ENCODE peak calls at places on chromosomes 1 and 21, in four cellular contexts. H, O, I and G are unnamed samples.

GRCh38 chr1:185058103-185058502 is 12.7 kb downstream of the RNF2 start:
- DNase-seq in O (no peak), H (no peak), I (no peak), G (no peak)

GRCh38 chr1:11797525-11798216 is 8.1 kb downstream of the MTHFR start:
- DNase-seq in I (no peak), H (no peak), O (peak), G (no peak)

GRCh38 chr1:22364326-22364650 is 87.4 kb upstream of the ZBTB40 start:
- DNase-seq in I (no peak), O (no peak), H (no peak), G (no peak)

GRCh38 chr1:214458541-214458940 is 92.9 kb downstream of the PTPN14 start:
- DNase-seq in I (no peak), O (no peak), H (no peak), G (no peak)

GRCh38 chr1:31523769-31524168 is 52.5 kb upstream of the TINAGL1 start:
- DNase-seq in O (no peak), H (no peak), I (no peak), G (no peak)

GRCh38 chr1:185488673-185489311 is 171.7 kb upstream of the IVNS1ABP start:
- DNase-seq in H (no peak), I (no peak), O (no peak), G (no peak)

GRCh38 chr1:112272101-112272772 is 123.8 kb upstream of the CTTNBP2NL start:
- DNase-seq in H (no peak), I (no peak), O (no peak), G (no peak)

GRCh38 chr1:210332719-210333398 is 4.2 kb downstream of the HHAT start:
- DNase-seq in I (peak), O (no peak), H (no peak), G (no peak)

GRCh38 chr1:31891280-31891679 is 46.9 kb downstream of the PTP4A2 start:
- DNase-seq in I (peak), H (no peak), O (no peak), G (no peak)

GRCh38 chr1:42133809-42134526 is 19.2 kb upstream of the GUCA2B start:
- DNase-seq in O (no peak), H (no peak), I (no peak), G (no peak)

GRCh38 chr1:33167650-33168447 is 14.0 kb downstream of the TRIM62 start:
- DNase-seq in I (no peak), H (no peak), O (no peak), G (no peak)

GRCh38 chr1:17837631-17838030 is 82.5 kb downstream of the ACTL8 start:
- DNase-seq in O (peak), H (no peak), I (no peak), G (no peak)

GRCh38 chr1:80498673-80499072 is 1302.1 kb upstream of the ADGRL2 start:
- DNase-seq in H (no peak), I (no peak), O (peak), G (no peak)

GRCh38 chr1:163472267-163472666 is 150.5 kb downstream of the NUF2 start:
- DNase-seq in O (no peak), I (no peak), H (no peak), G (no peak)

GRCh38 chr1:235050911-235051360 is 77.7 kb downstream of the TOMM20 start:
- DNase-seq in H (no peak), I (peak), O (peak), G (no peak)

GRCh38 chr1:100455478-100456072 is 82.4 kb upstream of the GPR88 start:
- DNase-seq in H (no peak), I (no peak), O (peak), G (no peak)

GRCh38 chr1:175397103-175397502 is 204.5 kb upstream of the KIAA0040 start:
- DNase-seq in I (no peak), O (no peak), H (no peak), G (no peak)

GRCh38 chr1:10471411-10472219 is 714 bp downstream of the DFFA start:
- DNase-seq in O (peak), I (no peak), H (no peak), G (no peak)

GRCh38 chr21:14685568-14685967 is 139.5 kb upstream of the SAMSN1 start:
- DNase-seq in H (no peak), O (no peak), I (no peak), G (no peak)

GRCh38 chr1:96464159-96464558 is 257.4 kb upstream of the PTBP2 start:
- DNase-seq in O (no peak), H (no peak), I (no peak), G (no peak)

GRCh38 chr1:17957588-17958267 is 149.9 kb upstream of the IGSF21 start:
- DNase-seq in O (no peak), I (no peak), H (no peak), G (no peak)

GRCh38 chr1:100538935-100539835 is 1.2 kb downstream of the GPR88 start:
- DNase-seq in I (peak), H (no peak), O (no peak), G (no peak)

GRCh38 chr1:159040893-159041724 is 31.4 kb downstream of the IFI16 start:
- DNase-seq in O (no peak), I (no peak), H (no peak), G (no peak)

GRCh38 chr1:202063093-202063492 is 52.7 kb downstream of the ELF3 start:
- DNase-seq in O (peak), I (no peak), H (no peak), G (no peak)